ENCODE peak calls at places on chromosomes 5 and 9, in eight cellular contexts. Q is stimulated activated CD8-positive, alpha-beta memory T cell treated with anti-CD3 and anti-CD28 coated beads, Interleukin-15, amount 100 ng/mL, for 48 hours; M is A172; H is GM13976; I is omental fat pad; T is fibroblast of the aortic adventitia; O is retina; F is frontal cortex. W is an unnamed sample.

GRCh38 chr5:1190296-1190695 is 11.1 kb upstream of the SLC6A19 start:
- DNase-seq in O (no peak), Q (no peak), T (no peak), H (no peak), F (no peak), M (no peak), I (no peak), W (no peak)

GRCh38 chr9:14782652-14783051 is 60.1 kb upstream of the CER1 start:
- DNase-seq in I (no peak), F (no peak), Q (no peak), H (no peak), O (no peak), T (no peak), M (no peak), W (no peak)

GRCh38 chr9:132423503-132423902 is 13.5 kb downstream of the CFAP77 start:
- DNase-seq in H (no peak), M (no peak), T (no peak), F (no peak), I (no peak), Q (no peak), O (no peak), W (no peak)

GRCh38 chr5:34957857-34958690 is 28.7 kb downstream of the DNAJC21 start:
- DNase-seq in T (peak), I (no peak), F (no peak), M (peak), H (peak), O (peak), Q (no peak), W (peak)

GRCh38 chr5:116566251-116566650 is 8.4 kb downstream of the SEMA6A start:
- DNase-seq in O (no peak), F (no peak), M (no peak), I (no peak), T (no peak), H (no peak), Q (no peak), W (no peak)

GRCh38 chr5:15501057-15501791 is 1.2 kb downstream of the FBXL7 start:
- DNase-seq in M (peak), I (no peak), Q (no peak), T (peak), F (peak), H (peak), O (peak), W (no peak)

GRCh38 chr5:172708183-172708505 is 62.9 kb downstream of the DUSP1 start:
- DNase-seq in H (no peak), M (no peak), T (no peak), I (no peak), O (no peak), F (no peak), Q (no peak), W (no peak)

GRCh38 chr9:133711428-133712220 is 26.5 kb downstream of the SARDH start:
- DNase-seq in I (no peak), Q (no peak), M (peak), H (no peak), O (no peak), F (no peak), T (peak), W (no peak)

GRCh38 chr5:43601454-43602260 is 1.3 kb upstream of the NNT start:
- DNase-seq in H (peak), I (no peak), T (peak), F (no peak), Q (no peak), M (peak), O (no peak), W (peak)

GRCh38 chr5:164353155-164353554 is 847.7 kb downstream of the MAT2B start:
- DNase-seq in F (no peak), H (no peak), M (peak), T (peak), I (no peak), O (no peak), Q (no peak), W (no peak)

GRCh38 chr5:134435525-134435924 is 23.8 kb upstream of the CDKN2AIPNL start:
- DNase-seq in M (peak), F (no peak), T (peak), H (no peak), O (no peak), I (no peak), Q (no peak), W (no peak)

GRCh38 chr5:140347382-140347781 is 979 bp upstream of the HBEGF start:
- DNase-seq in F (no peak), H (no peak), O (no peak), T (no peak), Q (no peak), M (no peak), I (no peak), W (no peak)

GRCh38 chr5:76111510-76112174 is 28.5 kb downstream of the SV2C start:
- DNase-seq in M (no peak), T (no peak), Q (no peak), H (no peak), I (no peak), F (no peak), O (no peak), W (no peak)

GRCh38 chr5:43367453-43367852 is 44.7 kb downstream of the CCL28 start:
- DNase-seq in I (no peak), O (no peak), H (no peak), F (no peak), M (no peak), Q (no peak), T (no peak), W (no peak)

GRCh38 chr5:54701179-54701578 is 183.6 kb downstream of the SNX18 start:
- DNase-seq in I (no peak), Q (no peak), H (no peak), M (peak), T (peak), O (peak), F (no peak), W (no peak)

GRCh38 chr9:95085861-95086563 is 231.5 kb downstream of the FANCC start:
- DNase-seq in T (no peak), M (no peak), I (peak), O (no peak), H (no peak), Q (no peak), F (no peak), W (no peak)

GRCh38 chr5:15695171-15695676 is 195.2 kb downstream of the FBXL7 start:
- DNase-seq in Q (no peak), I (no peak), O (peak), F (no peak), M (peak), T (peak), H (no peak), W (no peak)

GRCh38 chr5:60210810-60211209 is 317.3 kb upstream of the PDE4D start:
- DNase-seq in F (no peak), Q (no peak), M (no peak), I (no peak), H (no peak), T (no peak), O (peak), W (no peak)

GRCh38 chr9:135503371-135504261 is 3.1 kb downstream of the MRPS2 start:
- DNase-seq in Q (no peak), F (no peak), O (no peak), H (no peak), T (no peak), I (no peak), M (no peak), W (no peak)

GRCh38 chr9:31323726-31324444 is 1060.6 kb upstream of the ACO1 start:
- DNase-seq in O (no peak), Q (no peak), M (no peak), H (no peak), I (no peak), F (no peak), T (no peak), W (no peak)

GRCh38 chr9:96618209-96619108 is 1.2 kb downstream of the CDC14B start:
- DNase-seq in I (no peak), F (peak), O (peak), T (peak), H (peak), M (peak), Q (no peak), W (no peak)

GRCh38 chr5:76270214-76270613 is 132.9 kb upstream of the IQGAP2 start:
- DNase-seq in Q (peak), O (no peak), M (peak), F (no peak), T (no peak), I (no peak), H (peak), W (peak)